ENCODE peak calls at places on chromosome 15, in ten cellular contexts. One of them, this sample, is unnamed.

GRCh38 chr15:93041159-93041547 is 47.9 kb downstream of the RGMA start:
- DNase-seq in heart right ventricle: no peak
- DNase-seq in adrenal gland: no peak
- DNase-seq in fibroblast of lung: no peak
- DNase-seq in HCT116: no peak
- DNase-seq in psoas muscle: peak; percentile 7
- DNase-seq in brain microvascular endothelial cell: no peak
- DNase-seq in uterus: no peak
- DNase-seq in hepatocyte: no peak
- DNase-seq in endodermal cell: no peak
- DNase-seq in this sample: no peak

GRCh38 chr15:57772223-57772957 is 65.9 kb downstream of the POLR2M start:
- DNase-seq in heart right ventricle: no peak
- DNase-seq in adrenal gland: no peak
- DNase-seq in fibroblast of lung: peak; percentile 20
- DNase-seq in HCT116: no peak
- DNase-seq in psoas muscle: no peak
- DNase-seq in brain microvascular endothelial cell: peak; percentile 21
- DNase-seq in uterus: no peak
- DNase-seq in hepatocyte: no peak
- DNase-seq in endodermal cell: peak; percentile 58
- DNase-seq in this sample: peak; percentile 21

GRCh38 chr15:40769310-40770146 is at the start of gene C15orf62:
- DNase-seq in heart right ventricle: no peak
- DNase-seq in adrenal gland: peak; percentile 74
- DNase-seq in fibroblast of lung: peak; percentile 62
- DNase-seq in HCT116: no peak
- DNase-seq in psoas muscle: peak; percentile 43
- DNase-seq in brain microvascular endothelial cell: no peak
- DNase-seq in uterus: peak; percentile 41
- DNase-seq in hepatocyte: peak; percentile 72
- DNase-seq in endodermal cell: no peak
- DNase-seq in this sample: no peak

GRCh38 chr15:100879046-100879445 is 585 bp upstream of the ALDH1A3 start:
- DNase-seq in heart right ventricle: no peak
- DNase-seq in adrenal gland: no peak
- DNase-seq in fibroblast of lung: no peak
- DNase-seq in HCT116: no peak
- DNase-seq in psoas muscle: peak; percentile 31
- DNase-seq in brain microvascular endothelial cell: no peak
- DNase-seq in uterus: no peak
- DNase-seq in hepatocyte: no peak
- DNase-seq in endodermal cell: peak; percentile 68
- DNase-seq in this sample: no peak

GRCh38 chr15:57144448-57144847 is 226.0 kb downstream of the TCF12 start:
- DNase-seq in heart right ventricle: no peak
- DNase-seq in adrenal gland: no peak
- DNase-seq in fibroblast of lung: no peak
- DNase-seq in HCT116: no peak
- DNase-seq in psoas muscle: no peak
- DNase-seq in brain microvascular endothelial cell: no peak
- DNase-seq in uterus: no peak
- DNase-seq in hepatocyte: no peak
- DNase-seq in endodermal cell: no peak
- DNase-seq in this sample: no peak

GRCh38 chr15:40881351-40881750 is 7.3 kb upstream of the RHOV start:
- DNase-seq in heart right ventricle: no peak
- DNase-seq in adrenal gland: no peak
- DNase-seq in fibroblast of lung: no peak
- DNase-seq in HCT116: no peak
- DNase-seq in psoas muscle: no peak
- DNase-seq in brain microvascular endothelial cell: no peak
- DNase-seq in uterus: no peak
- DNase-seq in hepatocyte: no peak
- DNase-seq in endodermal cell: no peak
- DNase-seq in this sample: no peak

GRCh38 chr15:94031072-94031471 is 200.3 kb upstream of the MCTP2 start:
- DNase-seq in heart right ventricle: no peak
- DNase-seq in adrenal gland: no peak
- DNase-seq in fibroblast of lung: no peak
- DNase-seq in HCT116: no peak
- DNase-seq in psoas muscle: no peak
- DNase-seq in brain microvascular endothelial cell: no peak
- DNase-seq in uterus: no peak
- DNase-seq in hepatocyte: no peak
- DNase-seq in endodermal cell: no peak
- DNase-seq in this sample: no peak

GRCh38 chr15:63379492-63380150 is 2.0 kb downstream of the CA12 start:
- DNase-seq in heart right ventricle: no peak
- DNase-seq in adrenal gland: no peak
- DNase-seq in fibroblast of lung: no peak
- DNase-seq in HCT116: no peak
- DNase-seq in psoas muscle: no peak
- DNase-seq in brain microvascular endothelial cell: no peak
- DNase-seq in uterus: no peak
- DNase-seq in hepatocyte: no peak
- DNase-seq in endodermal cell: no peak
- DNase-seq in this sample: no peak

GRCh38 chr15:38217181-38217580 is 35.5 kb upstream of the SPRED1 start:
- DNase-seq in heart right ventricle: no peak
- DNase-seq in adrenal gland: no peak
- DNase-seq in fibroblast of lung: peak; percentile 93
- DNase-seq in HCT116: no peak
- DNase-seq in psoas muscle: no peak
- DNase-seq in brain microvascular endothelial cell: peak; percentile 76
- DNase-seq in uterus: no peak
- DNase-seq in hepatocyte: no peak
- DNase-seq in endodermal cell: no peak
- DNase-seq in this sample: no peak

GRCh38 chr15:57306944-57307411 is 69.3 kb upstream of the CGNL1 start:
- DNase-seq in heart right ventricle: no peak
- DNase-seq in adrenal gland: no peak
- DNase-seq in fibroblast of lung: no peak
- DNase-seq in HCT116: no peak
- DNase-seq in psoas muscle: no peak
- DNase-seq in brain microvascular endothelial cell: no peak
- DNase-seq in uterus: no peak
- DNase-seq in hepatocyte: no peak
- DNase-seq in endodermal cell: no peak
- DNase-seq in this sample: no peak

GRCh38 chr15:58413253-58413652 is 18.5 kb upstream of the LIPC start:
- DNase-seq in heart right ventricle: no peak
- DNase-seq in adrenal gland: no peak
- DNase-seq in fibroblast of lung: no peak
- DNase-seq in HCT116: no peak
- DNase-seq in psoas muscle: no peak
- DNase-seq in brain microvascular endothelial cell: no peak
- DNase-seq in uterus: no peak
- DNase-seq in hepatocyte: no peak
- DNase-seq in endodermal cell: no peak
- DNase-seq in this sample: no peak

GRCh38 chr15:41692049-41692448 is 31.8 kb downstream of the MGA start:
- DNase-seq in heart right ventricle: no peak
- DNase-seq in adrenal gland: no peak
- DNase-seq in fibroblast of lung: no peak
- DNase-seq in HCT116: no peak
- DNase-seq in psoas muscle: no peak
- DNase-seq in brain microvascular endothelial cell: no peak
- DNase-seq in uterus: no peak
- DNase-seq in hepatocyte: no peak
- DNase-seq in endodermal cell: no peak
- DNase-seq in this sample: no peak

GRCh38 chr15:76467136-76467535 is 130.6 kb downstream of the ISL2 start:
- DNase-seq in heart right ventricle: no peak
- DNase-seq in adrenal gland: no peak
- DNase-seq in fibroblast of lung: no peak
- DNase-seq in HCT116: no peak
- DNase-seq in psoas muscle: no peak
- DNase-seq in brain microvascular endothelial cell: no peak
- DNase-seq in uterus: no peak
- DNase-seq in hepatocyte: no peak
- DNase-seq in endodermal cell: no peak
- DNase-seq in this sample: peak; percentile 23

GRCh38 chr15:74349241-74349766 is 18.1 kb downstream of the CYP11A1 start:
- DNase-seq in heart right ventricle: no peak
- DNase-seq in adrenal gland: peak; percentile 21
- DNase-seq in fibroblast of lung: no peak
- DNase-seq in HCT116: no peak
- DNase-seq in psoas muscle: no peak
- DNase-seq in brain microvascular endothelial cell: no peak
- DNase-seq in uterus: no peak
- DNase-seq in hepatocyte: no peak
- DNase-seq in endodermal cell: no peak
- DNase-seq in this sample: no peak

GRCh38 chr15:84969257-84969656 is 12.4 kb upstream of the PDE8A start:
- DNase-seq in heart right ventricle: no peak
- DNase-seq in adrenal gland: no peak
- DNase-seq in fibroblast of lung: no peak
- DNase-seq in HCT116: no peak
- DNase-seq in psoas muscle: no peak
- DNase-seq in brain microvascular endothelial cell: no peak
- DNase-seq in uterus: no peak
- DNase-seq in hepatocyte: no peak
- DNase-seq in endodermal cell: no peak
- DNase-seq in this sample: no peak

GRCh38 chr15:38028869-38029268 is 94.4 kb downstream of the TMCO5A start:
- DNase-seq in heart right ventricle: no peak
- DNase-seq in adrenal gland: no peak
- DNase-seq in fibroblast of lung: peak; percentile 62
- DNase-seq in HCT116: no peak
- DNase-seq in psoas muscle: no peak
- DNase-seq in brain microvascular endothelial cell: no peak
- DNase-seq in uterus: no peak
- DNase-seq in hepatocyte: no peak
- DNase-seq in endodermal cell: no peak
- DNase-seq in this sample: no peak

GRCh38 chr15:60840703-60841411 is 361.9 kb upstream of the ICE2 start:
- DNase-seq in heart right ventricle: no peak
- DNase-seq in adrenal gland: no peak
- DNase-seq in fibroblast of lung: no peak
- DNase-seq in HCT116: no peak
- DNase-seq in psoas muscle: no peak
- DNase-seq in brain microvascular endothelial cell: no peak
- DNase-seq in uterus: no peak
- DNase-seq in hepatocyte: no peak
- DNase-seq in endodermal cell: no peak
- DNase-seq in this sample: no peak

GRCh38 chr15:44173813-44174212 is 21.3 kb downstream of the FRMD5 start:
- DNase-seq in heart right ventricle: no peak
- DNase-seq in adrenal gland: no peak
- DNase-seq in fibroblast of lung: no peak
- DNase-seq in HCT116: no peak
- DNase-seq in psoas muscle: no peak
- DNase-seq in brain microvascular endothelial cell: no peak
- DNase-seq in uterus: no peak
- DNase-seq in hepatocyte: no peak
- DNase-seq in endodermal cell: no peak
- DNase-seq in this sample: no peak

GRCh38 chr15:96207377-96208006 is 123.0 kb upstream of the NR2F2 start:
- DNase-seq in heart right ventricle: no peak
- DNase-seq in adrenal gland: peak; percentile 18
- DNase-seq in fibroblast of lung: no peak
- DNase-seq in HCT116: no peak
- DNase-seq in psoas muscle: no peak
- DNase-seq in brain microvascular endothelial cell: peak; percentile 4
- DNase-seq in uterus: no peak
- DNase-seq in hepatocyte: peak; percentile 16
- DNase-seq in endodermal cell: no peak
- DNase-seq in this sample: no peak
- H3K36me3 ChIP-seq in heart right ventricle: no peaks in the 10 kb centered on the region
- H3K36me3 ChIP-seq in adrenal gland: no peaks in the 10 kb centered on the region
- H3K36me3 ChIP-seq in fibroblast of lung: no peaks in the 10 kb centered on the region
- H3K36me3 ChIP-seq in HCT116: no peaks in the 10 kb centered on the region
- H3K36me3 ChIP-seq in psoas muscle: no peaks in the 10 kb centered on the region
- H3K36me3 ChIP-seq in brain microvascular endothelial cell: no peaks in the 10 kb centered on the region
- H3K36me3 ChIP-seq in uterus: no peaks in the 10 kb centered on the region
- H3K36me3 ChIP-seq in hepatocyte: no peaks in the 10 kb centered on the region
- H3K36me3 ChIP-seq in endodermal cell: no peaks in the 10 kb centered on the region
- H3K36me3 ChIP-seq in this sample: no peaks in the 10 kb centered on the region

GRCh38 chr15:87874896-87875661 is 381.5 kb downstream of the NTRK3 start:
- DNase-seq in heart right ventricle: peak; percentile 8
- DNase-seq in adrenal gland: no peak
- DNase-seq in fibroblast of lung: peak; percentile 35
- DNase-seq in HCT116: no peak
- DNase-seq in psoas muscle: no peak
- DNase-seq in brain microvascular endothelial cell: no peak
- DNase-seq in uterus: no peak
- DNase-seq in hepatocyte: peak; percentile 55
- DNase-seq in endodermal cell: peak; percentile 66
- DNase-seq in this sample: peak; percentile 60
- TF ChIP-seq CTCF in heart right ventricle: no peak
- TF ChIP-seq CTCF in adrenal gland: no peak
- TF ChIP-seq CTCF in fibroblast of lung: no peak
- TF ChIP-seq CTCF in HCT116: no peak
- TF ChIP-seq CTCF in psoas muscle: no peak
- TF ChIP-seq CTCF in brain microvascular endothelial cell: no peak
- TF ChIP-seq CTCF in uterus: no peak
- TF ChIP-seq CTCF in hepatocyte: no peak
- TF ChIP-seq CTCF in endodermal cell: no peak
- TF ChIP-seq CTCF in this sample: no peak

DNA sequence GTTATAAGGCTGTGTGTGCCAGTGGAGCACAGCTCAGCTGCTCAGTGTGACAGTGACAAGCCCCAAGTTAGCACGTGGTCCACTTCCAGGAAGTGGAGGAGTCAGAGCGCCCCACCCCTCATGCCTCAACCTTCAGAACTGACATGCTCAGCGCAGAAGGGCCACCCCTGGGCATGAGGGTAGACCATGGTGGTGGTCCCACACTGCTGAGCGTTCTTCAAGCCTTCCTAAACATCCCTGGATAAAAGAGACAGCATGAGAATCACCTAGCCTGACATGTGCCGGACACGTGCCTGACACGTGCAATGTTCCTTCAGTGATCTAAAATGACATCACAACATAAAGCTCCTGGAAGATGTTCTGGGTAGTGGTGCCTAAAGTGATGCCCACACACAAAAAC is 16.8 kb downstream of the ATP10A start:
- DNase-seq in heart right ventricle: no peak
- DNase-seq in adrenal gland: no peak
- DNase-seq in fibroblast of lung: no peak
- DNase-seq in HCT116: no peak
- DNase-seq in psoas muscle: no peak
- DNase-seq in brain microvascular endothelial cell: no peak
- DNase-seq in uterus: no peak
- DNase-seq in hepatocyte: no peak
- DNase-seq in endodermal cell: no peak
- DNase-seq in this sample: no peak
- H3K36me3 ChIP-seq in heart right ventricle: no peaks in the 10 kb centered on the region
- H3K36me3 ChIP-seq in adrenal gland: no peaks in the 10 kb centered on the region
- H3K36me3 ChIP-seq in fibroblast of lung: no peaks in the 10 kb centered on the region
- H3K36me3 ChIP-seq in HCT116: no peaks in the 10 kb centered on the region
- H3K36me3 ChIP-seq in psoas muscle: no peaks in the 10 kb centered on the region
- H3K36me3 ChIP-seq in brain microvascular endothelial cell: no peaks in the 10 kb centered on the region
- H3K36me3 ChIP-seq in uterus: no peaks in the 10 kb centered on the region
- H3K36me3 ChIP-seq in hepatocyte: no peaks in the 10 kb centered on the region
- H3K36me3 ChIP-seq in endodermal cell: no peaks in the 10 kb centered on the region
- H3K36me3 ChIP-seq in this sample: no peaks in the 10 kb centered on the region

DNA sequence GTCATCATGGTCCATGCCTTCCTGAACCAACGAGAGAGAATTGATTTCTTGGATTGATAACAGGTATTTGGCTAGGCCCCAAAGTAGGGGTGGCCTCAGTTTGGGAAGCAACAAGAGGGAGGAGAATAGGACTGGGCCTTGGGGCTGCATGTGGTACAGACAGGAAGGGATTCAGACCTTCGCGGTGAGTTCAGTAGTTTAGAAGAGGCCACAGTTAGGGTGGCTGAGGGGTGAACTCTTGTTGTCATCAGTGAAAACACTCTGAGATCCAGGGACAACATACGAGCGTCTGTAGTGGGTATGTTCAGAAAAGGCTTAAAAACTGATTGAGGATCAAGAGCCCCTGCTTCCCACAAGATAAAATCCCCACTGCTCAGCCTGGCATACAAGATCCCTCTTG is 220.9 kb upstream of the TLE3 start:
- DNase-seq in heart right ventricle: no peak
- DNase-seq in adrenal gland: no peak
- DNase-seq in fibroblast of lung: no peak
- DNase-seq in HCT116: no peak
- DNase-seq in psoas muscle: no peak
- DNase-seq in brain microvascular endothelial cell: peak; percentile 29
- DNase-seq in uterus: no peak
- DNase-seq in hepatocyte: no peak
- DNase-seq in endodermal cell: no peak
- DNase-seq in this sample: no peak
- TF ChIP-seq CTCF in heart right ventricle: no peak
- TF ChIP-seq CTCF in adrenal gland: no peak
- TF ChIP-seq CTCF in fibroblast of lung: no peak
- TF ChIP-seq CTCF in HCT116: no peak
- TF ChIP-seq CTCF in psoas muscle: no peak
- TF ChIP-seq CTCF in brain microvascular endothelial cell: no peak
- TF ChIP-seq CTCF in uterus: no peak
- TF ChIP-seq CTCF in hepatocyte: no peak
- TF ChIP-seq CTCF in endodermal cell: no peak
- TF ChIP-seq CTCF in this sample: no peak

This sample was measured in BJ.